ENCODE peak calls at places on chromosomes 2 and 18, in six cellular contexts. P is HTR-8/SVneo; I is ACHN; L is stimulated activated effector memory CD8-positive, alpha-beta T cell treated with anti-CD3 and anti-CD28 coated beads, Interleukin-12 subunit alpha, Interleukin-12 subunit beta, amount 100 ng/mL, for 72 hours; Q is fibroblast of the aortic adventitia; H is smooth muscle cell of the brain vasculature. V is an unnamed sample.

GRCh38 chr2:222203031-222203430 is 95.8 kb downstream of the PAX3 start:
- DNase-seq in P (no peak), I (peak), L (no peak), Q (no peak), H (no peak), V (no peak)

GRCh38 chr2:14565666-14566065 is 66.9 kb upstream of the LRATD1 start:
- DNase-seq in P (no peak), I (no peak), L (no peak), Q (no peak), H (no peak), V (no peak)

GRCh38 chr2:99448556-99448955 is 41.3 kb downstream of the REV1 start:
- DNase-seq in P (no peak), I (no peak), L (no peak), Q (peak), H (no peak), V (no peak)

GRCh38 chr2:8573234-8573941 is 108.5 kb upstream of the ID2 start:
- DNase-seq in P (no peak), I (no peak), L (no peak), Q (no peak), H (no peak), V (no peak)

GRCh38 chr2:239098288-239098970 is 250.5 kb downstream of the TWIST2 start:
- DNase-seq in P (no peak), I (no peak), L (no peak), Q (peak), H (no peak), V (no peak)

GRCh38 chr2:27264253-27264752 is 1.5 kb upstream of the SLC30A3 start:
- DNase-seq in P (no peak), I (no peak), L (peak), Q (no peak), H (no peak), V (no peak)

GRCh38 chr18:24631238-24632025 is 171.0 kb downstream of the HRH4 start:
- DNase-seq in P (no peak), I (no peak), L (no peak), Q (no peak), H (no peak), V (no peak)

GRCh38 chr2:33086400-33087015 is 139.8 kb downstream of the LTBP1 start:
- DNase-seq in P (no peak), I (no peak), L (no peak), Q (peak), H (no peak), V (no peak)

GRCh38 chr2:35963344-35963743 is 392.2 kb upstream of the CRIM1 start:
- DNase-seq in P (no peak), I (no peak), L (no peak), Q (no peak), H (no peak), V (no peak)

GRCh38 chr2:10170256-10170655 is 47.7 kb downstream of the RRM2 start:
- DNase-seq in P (peak), I (peak), L (no peak), Q (peak), H (no peak), V (no peak)

GRCh38 chr2:105557515-105557914 is 158.7 kb upstream of the FHL2 start:
- DNase-seq in P (no peak), I (no peak), L (no peak), Q (no peak), H (no peak), V (no peak)

GRCh38 chr2:61179701-61180639 is 18.0 kb downstream of the C2orf74 start:
- DNase-seq in P (no peak), I (no peak), L (no peak), Q (peak), H (no peak), V (no peak)

GRCh38 chr2:241048149-241048948 is 49.9 kb downstream of the SNED1 start:
- DNase-seq in P (no peak), I (no peak), L (no peak), Q (no peak), H (no peak), V (no peak)

GRCh38 chr2:224126001-224126400 is 86.9 kb upstream of the SERPINE2 start:
- DNase-seq in P (no peak), I (no peak), L (no peak), Q (no peak), H (no peak), V (no peak)

GRCh38 chr2:135820003-135820618 is 16.9 kb downstream of the LCT start:
- DNase-seq in P (peak), I (no peak), L (peak), Q (no peak), H (no peak), V (no peak)

V was measured in brain pericyte.